ENCODE peak calls at places on chromosome 12, in six cellular contexts. D is endothelial cell; S is activated CD4-positive, alpha-beta memory T cell treated with anti-CD3 and anti-CD28 coated beads, Interleukin-2, amount 10 ng/mL, durations not matched to agents 7 days and 5 days; V is stimulated activated CD8-positive, alpha-beta memory T cell treated with anti-CD3 and anti-CD28 coated beads, Interleukin-4, amount 100 ng/mL, for 4 hours; H is Ammon's horn; L is NCI-H2081. Q is an unnamed sample.

GRCh38 chr12:116336542-116337065 is 59.1 kb upstream of the MED13L start:
- DNase-seq in L (no peak), H (no peak), V (no peak), S (peak), D (no peak), Q (peak)

GRCh38 chr12:112419269-112420133 is 754 bp downstream of the PTPN11 start:
- DNase-seq in V (no peak), L (no peak), H (peak), D (peak), S (peak), Q (no peak)

GRCh38 chr12:55818886-55819285 is 1.0 kb downstream of the ORMDL2 start:
- DNase-seq in D (no peak), V (no peak), L (no peak), H (no peak), S (no peak), Q (no peak)

GRCh38 chr12:75738486-75738885 is 227.1 kb upstream of the KRR1 start:
- DNase-seq in D (no peak), H (no peak), L (no peak), S (peak), V (peak), Q (no peak)

GRCh38 chr12:26195641-26196423 is 459 bp downstream of the SSPN start:
- DNase-seq in D (peak), V (no peak), S (no peak), H (peak), L (no peak), Q (no peak)

GRCh38 chr12:31020385-31021166 is 53.1 kb upstream of the DDX11 start:
- DNase-seq in V (no peak), H (no peak), D (no peak), L (no peak), S (no peak), Q (no peak)

GRCh38 chr12:118274066-118274465 is 98.6 kb downstream of the TAOK3 start:
- DNase-seq in V (no peak), H (no peak), S (no peak), D (no peak), L (no peak), Q (no peak)

GRCh38 chr12:113261847-113262470 is 40.7 kb downstream of the TPCN1 start:
- DNase-seq in D (no peak), L (no peak), S (peak), H (no peak), V (no peak), Q (no peak)

GRCh38 chr12:120169946-120170345 is 24.6 kb downstream of the GCN1 start:
- DNase-seq in D (no peak), S (no peak), L (no peak), V (no peak), H (no peak), Q (no peak)

GRCh38 chr12:75960086-75960910 is 71.3 kb downstream of the PHLDA1 start:
- DNase-seq in L (peak), H (no peak), S (no peak), V (no peak), D (no peak), Q (no peak)

GRCh38 chr12:32032205-32032810 is 73.1 kb downstream of the RESF1 start:
- DNase-seq in D (no peak), S (no peak), H (no peak), L (no peak), V (no peak), Q (no peak)

GRCh38 chr12:52837781-52838736 is 3.9 kb upstream of the KRT79 start:
- DNase-seq in S (no peak), L (no peak), H (no peak), V (no peak), D (no peak), Q (no peak)

GRCh38 chr12:97046901-97047300 is 139.8 kb downstream of the NEDD1 start:
- DNase-seq in L (no peak), D (no peak), H (peak), S (no peak), V (no peak), Q (no peak)

GRCh38 chr12:95385246-95385645 is 88.7 kb upstream of the METAP2 start:
- DNase-seq in V (no peak), S (no peak), H (peak), D (no peak), L (no peak), Q (no peak)

GRCh38 chr12:42482086-42482819 is 107.3 kb downstream of the PRICKLE1 start:
- DNase-seq in L (peak), H (no peak), V (no peak), D (peak), S (no peak), Q (no peak)

GRCh38 chr12:19847294-19848059 is 408.2 kb downstream of the AEBP2 start:
- DNase-seq in H (no peak), S (no peak), V (no peak), D (no peak), L (no peak), Q (no peak)

GRCh38 chr12:65666876-65667275 is 157.4 kb upstream of the HMGA2 start:
- DNase-seq in S (no peak), H (no peak), L (no peak), D (no peak), V (no peak), Q (no peak)

GRCh38 chr12:124411291-124411878 is 116.5 kb downstream of the RFLNA start:
- DNase-seq in L (no peak), V (no peak), S (no peak), D (no peak), H (no peak), Q (no peak)

GRCh38 chr12:15581006-15581405 is 208.2 kb downstream of the EPS8 start:
- DNase-seq in H (no peak), S (no peak), V (no peak), L (no peak), D (no peak), Q (no peak)

GRCh38 chr12:93453633-93454032 is 11.9 kb upstream of the UBE2N start:
- DNase-seq in D (no peak), V (no peak), S (no peak), L (no peak), H (no peak), Q (no peak)

GRCh38 chr12:98745578-98746391 is 100.7 kb downstream of the APAF1 start:
- DNase-seq in L (no peak), S (peak), V (no peak), H (peak), D (peak), Q (no peak)

GRCh38 chr12:23628836-23629235 is 320.6 kb downstream of the SOX5 start:
- DNase-seq in S (no peak), L (no peak), D (no peak), H (peak), V (no peak), Q (no peak)

GRCh38 chr12:115176741-115177400 is 492.9 kb upstream of the TBX3 start:
- DNase-seq in S (no peak), L (no peak), D (no peak), H (no peak), V (no peak), Q (no peak)